ENCODE peak calls at places on chromosomes 13 and 19, in ten cellular contexts. I is CD8-positive, alpha-beta memory T cell; U is Peyer's patch; B is naive thymus-derived CD4-positive, alpha-beta T cell; W is GM23248; F is heart left ventricle; K is CD4-positive, alpha-beta memory T cell; R is heart right ventricle; Z is HCT116; L is mesendoderm. M is an unnamed sample.

GRCh38 chr19:29211562-29212416 is 1.2 kb downstream of the UQCRFS1 start:
- DNase-seq in I (no peak), U (no peak), B (no peak), W (peak; percentile 54), F (no peak), K (peak; percentile 15), R (no peak), Z (no peak), L (peak; percentile 33), M (no peak)

GRCh38 chr13:22114630-22115311 is 443.9 kb downstream of the FGF9 start:
- DNase-seq in I (peak; percentile 72), U (no peak), B (peak; percentile 63), W (peak; percentile 35), F (no peak), K (peak; percentile 82), R (no peak), Z (no peak), L (no peak), M (no peak)

GRCh38 chr13:21511841-21512240 is 52.7 kb upstream of the ZDHHC20 start:
- DNase-seq in I (no peak), U (no peak), B (no peak), W (peak; percentile 23), F (no peak), K (no peak), R (no peak), Z (no peak), L (no peak), M (no peak)

GRCh38 chr19:3970313-3970807 is 539 bp downstream of the DAPK3 start:
- DNase-seq in I (no peak), U (no peak), B (no peak), W (peak; percentile 45), F (no peak), K (no peak), R (no peak), Z (no peak), L (no peak), M (no peak)

GRCh38 chr19:19820774-19821315 is 705 bp downstream of the ZNF506 start:
- DNase-seq in I (no peak), U (no peak), B (no peak), W (peak; percentile 1), F (no peak), K (peak; percentile 2), R (no peak), Z (no peak), L (peak; percentile 4), M (peak; percentile 12)

GRCh38 chr13:102870677-102871415 is 25.0 kb downstream of the ERCC5 start:
- DNase-seq in I (peak; percentile 59), U (no peak), B (no peak), W (peak; percentile 77), F (peak; percentile 44), K (peak; percentile 46), R (peak; percentile 48), Z (peak; percentile 19), L (peak; percentile 70), M (no peak)

GRCh38 chr19:2775556-2776430 is 7.3 kb downstream of the SGTA start:
- DNase-seq in I (peak; percentile 70), U (peak; percentile 75), B (peak; percentile 34), W (peak; percentile 35), F (peak; percentile 82), K (peak; percentile 51), R (peak; percentile 85), Z (no peak), L (no peak), M (peak; percentile 47)

GRCh38 chr13:113786262-113786841 is 27.3 kb downstream of the TMEM255B start:
- DNase-seq in I (no peak), U (no peak), B (peak; percentile 28), W (peak; percentile 69), F (no peak), K (no peak), R (no peak), Z (no peak), L (no peak), M (no peak)

GRCh38 chr13:101049166-101049850 is 367.0 kb downstream of the NALCN start:
- DNase-seq in I (no peak), U (no peak), B (no peak), W (peak; percentile 42), F (no peak), K (no peak), R (no peak), Z (no peak), L (no peak), M (no peak)

GRCh38 chr13:101053694-101054093 is 362.6 kb downstream of the NALCN start:
- DNase-seq in I (no peak), U (no peak), B (no peak), W (no peak), F (no peak), K (no peak), R (no peak), Z (no peak), L (no peak), M (no peak)

GRCh38 chr13:101058841-101059240 is 357.5 kb downstream of the NALCN start:
- DNase-seq in I (no peak), U (no peak), B (no peak), W (no peak), F (no peak), K (no peak), R (no peak), Z (no peak), L (no peak), M (no peak)

DNA sequence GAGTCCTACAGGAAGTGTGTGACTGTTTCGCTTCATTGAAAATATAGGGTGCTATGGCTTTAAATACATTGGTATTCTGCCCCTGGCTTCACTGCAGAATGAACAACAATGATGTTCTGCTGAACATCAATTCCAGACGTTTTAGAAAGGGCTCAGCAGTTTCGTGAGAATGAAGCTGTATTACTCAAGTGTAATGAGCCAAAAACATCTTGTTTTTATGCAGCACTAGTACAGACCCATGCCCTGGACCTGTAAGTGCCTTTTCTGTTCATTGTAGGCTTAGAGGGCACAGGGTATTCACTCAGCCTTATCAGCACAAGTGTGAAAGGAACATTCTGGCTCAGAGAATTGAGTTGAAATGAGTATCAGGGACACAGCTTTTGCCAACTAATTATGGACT is 363.0 kb downstream of the NALCN start:
- DNase-seq in I (no peak), U (no peak), B (no peak), W (peak; percentile 11), F (no peak), K (no peak), R (no peak), Z (no peak), L (no peak), M (no peak)
- H3K4me1 ChIP-seq in I (no peaks in the 10 kb centered on the region), U (no peaks in the 10 kb centered on the region), B (no peaks in the 10 kb centered on the region), W (no peaks in the 10 kb centered on the region), F (no peaks in the 10 kb centered on the region), K (no peaks in the 10 kb centered on the region), R (no peaks in the 10 kb centered on the region), Z (no peaks in the 10 kb centered on the region), L (peaks cover 3% of the 10 kb centered on the region), M (no peaks in the 10 kb centered on the region)

DNA sequence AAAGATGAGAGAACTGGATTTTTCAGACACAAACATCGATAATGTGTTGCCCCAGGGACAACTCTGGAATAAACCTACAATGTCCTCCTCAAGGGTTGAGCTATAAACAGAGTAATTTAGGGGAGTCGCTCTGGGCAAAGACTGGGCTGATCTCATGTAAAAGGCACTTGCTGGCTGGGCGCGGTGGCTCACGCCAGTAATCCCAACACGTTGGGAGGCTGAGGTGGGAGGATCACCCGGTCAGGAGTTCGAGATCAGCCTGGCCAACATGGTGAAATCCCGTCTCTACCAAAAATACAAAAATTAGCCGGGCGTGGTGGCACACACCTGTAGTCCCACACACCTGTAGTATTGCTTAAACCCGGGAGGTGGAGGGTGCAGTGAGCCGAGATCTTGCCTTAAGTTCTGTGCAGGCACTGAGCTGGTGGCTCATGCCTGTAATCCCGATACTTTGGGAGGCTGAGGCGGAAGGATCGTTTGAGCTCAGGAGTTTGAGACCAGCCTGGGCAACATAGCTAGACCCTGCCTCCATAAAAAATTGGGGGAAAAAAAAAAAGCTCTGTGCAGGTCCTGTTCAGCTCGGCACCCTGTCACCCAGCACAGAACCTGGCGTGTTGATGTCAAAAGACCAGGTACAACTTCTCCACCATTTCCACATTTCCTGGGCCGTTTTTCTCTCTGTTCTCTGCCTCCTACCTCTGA is 1.4 kb downstream of the TIMM44 start:
- DNase-seq in I (no peak), U (no peak), B (no peak), W (no peak), F (no peak), K (no peak), R (no peak), Z (no peak), L (peak; percentile 29), M (no peak)
- H3K4me3 ChIP-seq in I (no peak overlapping the region), U (peak overlapping the region; percentile 92), B (no peak overlapping the region), W (peak overlapping the region; percentile 96), F (peak overlapping the region; percentile 94), K (no peak overlapping the region), R (no peak overlapping the region), Z (peak overlapping the region; percentile 99), L (no peak overlapping the region), M (no peak overlapping the region)

GRCh38 chr13:98511435-98511834 is 65.5 kb downstream of the STK24 start:
- DNase-seq in I (no peak), U (peak; percentile 45), B (no peak), W (no peak), F (no peak), K (peak; percentile 33), R (no peak), Z (no peak), L (no peak), M (no peak)
- H3K4me1 ChIP-seq in I (peaks cover 65% of the 10 kb centered on the region), U (peaks cover 31% of the 10 kb centered on the region), B (peaks cover 29% of the 10 kb centered on the region), W (peaks cover 42% of the 10 kb centered on the region), F (peaks cover 13% of the 10 kb centered on the region), K (peaks cover 100% of the 10 kb centered on the region), R (peaks cover 75% of the 10 kb centered on the region), Z (peaks cover 49% of the 10 kb centered on the region), L (peaks cover 14% of the 10 kb centered on the region), M (peaks cover 39% of the 10 kb centered on the region)

GRCh38 chr19:50908311-50908710 is 2.9 kb downstream of the KLK4 start:
- DNase-seq in I (no peak), U (no peak), B (no peak), W (no peak), F (no peak), K (no peak), R (no peak), Z (no peak), L (no peak), M (no peak)
- H3K4me3 ChIP-seq in I (no peak overlapping the region), U (no peak overlapping the region), B (no peak overlapping the region), W (no peak overlapping the region), F (no peak overlapping the region), K (no peak overlapping the region), R (no peak overlapping the region), Z (no peak overlapping the region), L (no peak overlapping the region), M (no peak overlapping the region)

M was measured in effector memory CD4-positive, alpha-beta T cell.